ENCODE peak calls at places on chromosomes 16 and 17, in six cellular contexts. I is heart right ventricle, M is pancreas, E is lung, C is Panc1, G is H9. W is an unnamed sample.

GRCh38 chr17:41140360-41141132 is at the start of gene KRTAP4-6:
- DNase-seq in E (no peak), M (no peak), I (no peak), C (peak), G (no peak), W (no peak)

GRCh38 chr17:47847341-47848197 is 3.4 kb downstream of the SP6 start:
- DNase-seq in G (peak), E (no peak), M (no peak), C (no peak), I (no peak), W (no peak)

GRCh38 chr16:56929639-56930038 is 2.3 kb upstream of the HERPUD1 start:
- DNase-seq in G (no peak), C (no peak), M (no peak), E (no peak), I (no peak), W (no peak)

GRCh38 chr16:82358601-82359221 is 188.7 kb upstream of the MPHOSPH6 start:
- DNase-seq in E (no peak), I (no peak), M (no peak), G (no peak), C (no peak), W (no peak)

GRCh38 chr16:83903739-83904138 is 4.8 kb downstream of the MLYCD start:
- DNase-seq in G (no peak), I (peak), M (no peak), C (no peak), E (no peak), W (no peak)

GRCh38 chr16:55465077-55465896 is 13.7 kb upstream of the MMP2 start:
- DNase-seq in M (peak), E (peak), C (peak), I (peak), G (peak), W (no peak)

GRCh38 chr16:12661656-12662172 is 142.0 kb downstream of the CPPED1 start:
- DNase-seq in C (no peak), I (peak), E (no peak), M (no peak), G (peak), W (no peak)

GRCh38 chr17:46732754-46733398 is 85.6 kb downstream of the WNT3 start:
- DNase-seq in M (no peak), I (no peak), G (peak), E (no peak), C (no peak), W (no peak)

GRCh38 chr16:26531290-26531730 is 535.4 kb upstream of the C16orf82 start:
- DNase-seq in C (no peak), G (no peak), E (no peak), M (no peak), I (no peak), W (no peak)

GRCh38 chr17:48791128-48792032 is 25.6 kb downstream of the TTLL6 start:
- DNase-seq in I (peak), E (peak), M (peak), G (peak), C (peak), W (no peak)

GRCh38 chr16:13296206-13296605 is 394.8 kb downstream of the SHISA9 start:
- DNase-seq in C (no peak), G (no peak), I (no peak), M (no peak), E (no peak), W (no peak)

GRCh38 chr16:31108035-31108793 is at the start of gene BCKDK:
- DNase-seq in C (no peak), E (peak), M (peak), I (peak), G (peak), W (no peak)

GRCh38 chr17:74970395-74970794 is 2.2 kb downstream of the HID1 start:
- DNase-seq in I (peak), C (no peak), G (no peak), M (no peak), E (no peak), W (no peak)

GRCh38 chr17:82124101-82124500 is 26.1 kb upstream of the FASN start:
- DNase-seq in G (no peak), E (no peak), M (no peak), C (no peak), I (no peak), W (no peak)

GRCh38 chr17:44556114-44556853 is 1.0 kb upstream of the FZD2 start:
- DNase-seq in G (peak), E (no peak), C (no peak), M (no peak), I (peak), W (no peak)

GRCh38 chr17:2025622-2026309 is 632 bp upstream of the RTN4RL1 start:
- DNase-seq in M (peak), G (peak), I (peak), E (peak), C (no peak), W (no peak)

GRCh38 chr16:27795992-27796614 is 246.2 kb downstream of the KATNIP start:
- DNase-seq in C (no peak), E (peak), G (peak), I (peak), M (peak), W (no peak)

GRCh38 chr17:76506408-76507328 is 5.4 kb upstream of the RHBDF2 start:
- DNase-seq in I (peak), E (peak), G (peak), M (peak), C (no peak), W (no peak)

GRCh38 chr17:46157443-46158107 is 35.7 kb downstream of the KANSL1 start:
- DNase-seq in M (no peak), G (no peak), E (no peak), C (no peak), I (no peak), W (no peak)

GRCh38 chr17:784143-784542 is 2.0 kb downstream of the MRM3 start:
- DNase-seq in C (no peak), G (no peak), E (no peak), I (no peak), M (no peak), W (no peak)

GRCh38 chr17:791807-792206 is 9.7 kb downstream of the MRM3 start:
- DNase-seq in I (no peak), G (no peak), E (no peak), M (no peak), C (no peak), W (no peak)

GRCh38 chr17:788551-788950 is 6.4 kb downstream of the MRM3 start:
- DNase-seq in E (no peak), C (no peak), M (no peak), G (no peak), I (no peak), W (no peak)

GRCh38 chr17:789160-789840 is 7.1 kb downstream of the MRM3 start:
- DNase-seq in G (no peak), M (no peak), I (no peak), C (no peak), E (no peak), W (no peak)

DNA sequence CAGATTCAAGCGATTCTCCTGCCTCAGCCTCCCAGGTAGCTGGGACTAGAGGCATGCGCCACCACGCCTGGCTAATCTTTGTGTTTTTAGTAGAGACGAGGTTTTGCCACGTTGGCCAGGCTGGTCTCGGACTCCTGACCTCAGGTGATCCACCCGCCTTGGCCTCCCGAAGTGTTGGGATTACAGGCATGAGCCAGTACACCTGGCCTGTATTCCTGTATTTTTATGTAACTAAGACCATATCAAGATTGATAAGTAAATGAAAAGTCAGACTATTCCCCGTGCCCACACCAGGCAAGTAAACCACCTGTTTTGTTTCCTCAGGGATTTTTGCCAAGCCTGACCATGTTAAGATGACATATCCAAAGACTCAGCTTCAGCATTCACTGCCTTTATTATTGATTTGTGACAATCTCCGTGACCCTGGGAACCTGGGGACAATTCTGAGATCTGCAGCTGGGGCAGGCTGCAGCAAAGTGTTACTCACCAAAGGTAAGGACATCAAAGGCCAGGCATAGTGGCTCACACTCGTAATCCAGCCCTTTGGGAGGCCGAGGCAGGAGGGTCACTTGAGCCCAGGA is 5.6 kb downstream of the MRM3 start:
- DNase-seq in M (peak), G (no peak), E (no peak), I (no peak), C (no peak), W (no peak)
- H3K27ac ChIP-seq in M (peak), G (no peak), E (no peak), I (no peak), C (no peak), W (no peak)

GRCh38 chr16:28822520-28823290 is at the start of gene ATXN2L:
- DNase-seq in E (peak), C (peak), I (peak), M (peak), G (peak), W (peak)

GRCh38 chr16:28823291-28823718 is 506 bp downstream of the ATXN2L start:
- DNase-seq in E (no peak), G (no peak), C (no peak), M (no peak), I (no peak), W (no peak)

GRCh38 chr16:28824548-28824973 is 1.8 kb downstream of the ATXN2L start:
- DNase-seq in G (no peak), E (no peak), C (no peak), M (no peak), I (no peak), W (no peak)

GRCh38 chr16:28821874-28822519 is 802 bp upstream of the ATXN2L start:
- DNase-seq in E (no peak), G (no peak), M (no peak), C (no peak), I (no peak), W (no peak)

GRCh38 chr16:28823719-28824547 is 1.1 kb downstream of the ATXN2L start:
- DNase-seq in G (peak), E (peak), I (peak), C (peak), M (peak), W (peak)
- TF ChIP-seq CTCF in G (no peak), E (no peak), I (peak), C (no peak), M (no peak), W (no peak)

GRCh38 chr16:78216166-78216745 is 116.8 kb downstream of the WWOX start:
- DNase-seq in M (no peak), E (no peak), C (no peak), I (no peak), G (no peak), W (no peak)
- H3K27ac ChIP-seq in M (no peak), E (no peak), C (no peak), I (no peak), G (no peak), W (no peak)

GRCh38 chr17:49972486-49973270 is 3.7 kb downstream of the DLX4 start:
- DNase-seq in E (no peak), G (peak), I (no peak), M (no peak), C (no peak), W (no peak)

GRCh38 chr17:49971199-49971847 is 2.3 kb downstream of the DLX4 start:
- DNase-seq in G (no peak), M (no peak), I (no peak), C (no peak), E (no peak), W (no peak)

GRCh38 chr17:49970498-49970897 is 1.5 kb downstream of the DLX4 start:
- DNase-seq in I (no peak), C (no peak), M (no peak), G (no peak), E (no peak), W (no peak)

GRCh38 chr17:49973271-49973615 is 4.3 kb downstream of the DLX4 start:
- DNase-seq in G (no peak), C (no peak), M (no peak), I (no peak), E (no peak), W (no peak)

GRCh38 chr17:49971848-49972485 is 3.0 kb downstream of the DLX4 start:
- DNase-seq in I (no peak), G (peak), M (no peak), C (no peak), E (no peak), W (no peak)
- TF ChIP-seq CTCF in I (no peak), G (no peak), M (no peak), C (no peak), E (no peak), W (no peak)